ENCODE peak calls at places on chromosomes 11 and 22, in eight cellular contexts. O is stimulated activated CD4-positive, alpha-beta T cell treated with anti-CD3 and anti-CD28 coated beads, Interleukin-1b, Interleukin-23, amount 100 ng/mL, for 4 hours; S is NCI-H1694 treated with DMSO at 0.1 percent for 48 hours; B is T-helper 1 cell; R is RKO; E is endothelial cell; T is RPMI8226; F is uterus. M is an unnamed sample.
A peak's percentile ranks its signal among the peaks of the same experiment; 100 is the strongest.

GRCh38 chr11:130601141-130601540 is 152.7 kb downstream of the ADAMTS15 start:
- DNase-seq in O (no peak), S (no peak), B (no peak), R (no peak), E (peak; percentile 8), T (peak; percentile 13), F (peak; percentile 81), M (peak; percentile 32)

GRCh38 chr11:123505546-123506299 is 75.7 kb downstream of the GRAMD1B start:
- DNase-seq in O (no peak), S (no peak), B (no peak), R (no peak), E (no peak), T (no peak), F (no peak), M (no peak)

GRCh38 chr11:126123686-126124085 is 61.0 kb upstream of the CDON start:
- DNase-seq in O (no peak), S (no peak), B (no peak), R (no peak), E (no peak), T (no peak), F (no peak), M (no peak)

GRCh38 chr11:44926036-44926435 is 24.6 kb downstream of the TP53I11 start:
- DNase-seq in O (no peak), S (no peak), B (no peak), R (no peak), E (no peak), T (no peak), F (no peak), M (no peak)

GRCh38 chr22:20803696-20804324 is 29.9 kb downstream of the SERPIND1 start:
- DNase-seq in O (peak; percentile 21), S (peak; percentile 34), B (peak; percentile 10), R (peak; percentile 12), E (peak; percentile 46), T (no peak), F (peak; percentile 28), M (peak; percentile 67)

GRCh38 chr22:33601062-33601461 is 319.2 kb downstream of the LARGE1 start:
- DNase-seq in O (no peak), S (no peak), B (no peak), R (no peak), E (no peak), T (no peak), F (no peak), M (no peak)

GRCh38 chr11:120137611-120138521 is at the start of gene TRIM29:
- DNase-seq in O (no peak), S (no peak), B (no peak), R (no peak), E (peak; percentile 1), T (no peak), F (peak; percentile 12), M (no peak)

GRCh38 chr11:12289667-12290476 is 87.5 kb upstream of the PARVA start:
- DNase-seq in O (no peak), S (no peak), B (no peak), R (no peak), E (no peak), T (no peak), F (no peak), M (no peak)

GRCh38 chr22:36586250-36586649 is 57.3 kb upstream of the EIF3D start:
- DNase-seq in O (no peak), S (no peak), B (no peak), R (no peak), E (no peak), T (no peak), F (no peak), M (no peak)

GRCh38 chr11:70885721-70886305 is 366.6 kb downstream of the SHANK2 start:
- DNase-seq in O (no peak), S (no peak), B (no peak), R (no peak), E (no peak), T (peak; percentile 94), F (no peak), M (no peak)

GRCh38 chr11:126893796-126894195 is 106.8 kb downstream of the KIRREL3 start:
- DNase-seq in O (no peak), S (no peak), B (no peak), R (no peak), E (no peak), T (no peak), F (no peak), M (no peak)

GRCh38 chr22:48753381-48753730 is 1074.3 kb downstream of the BRD1 start:
- DNase-seq in O (no peak), S (no peak), B (no peak), R (no peak), E (no peak), T (no peak), F (no peak), M (no peak)

GRCh38 chr11:27234043-27234668 is 128.9 kb downstream of the CCDC34 start:
- DNase-seq in O (no peak), S (no peak), B (no peak), R (peak; percentile 47), E (no peak), T (peak; percentile 53), F (peak; percentile 69), M (peak; percentile 57)

GRCh38 chr11:44139565-44140313 is 44.3 kb downstream of the EXT2 start:
- DNase-seq in O (no peak), S (no peak), B (no peak), R (no peak), E (no peak), T (no peak), F (no peak), M (peak; percentile 72)

GRCh38 chr11:38315151-38315550 is 1717.1 kb upstream of the RAG2 start:
- DNase-seq in O (no peak), S (no peak), B (no peak), R (no peak), E (no peak), T (peak; percentile 55), F (no peak), M (no peak)

GRCh38 chr11:35946766-35947165 is 2.9 kb downstream of the LDLRAD3 start:
- DNase-seq in O (no peak), S (no peak), B (no peak), R (no peak), E (no peak), T (no peak), F (no peak), M (no peak)

GRCh38 chr22:29263791-29264216 is 4.0 kb downstream of the RHBDD3 start:
- DNase-seq in O (no peak), S (no peak), B (no peak), R (no peak), E (no peak), T (no peak), F (no peak), M (no peak)

GRCh38 chr22:21948390-21948789 is 4.3 kb downstream of the PPM1F start:
- DNase-seq in O (no peak), S (no peak), B (no peak), R (no peak), E (no peak), T (no peak), F (no peak), M (no peak)

GRCh38 chr22:49243965-49244364 is 583.7 kb downstream of the BRD1 start:
- DNase-seq in O (no peak), S (no peak), B (no peak), R (no peak), E (no peak), T (no peak), F (peak; percentile 5), M (no peak)

GRCh38 chr11:117600261-117600783 is 196.7 kb downstream of the DSCAML1 start:
- DNase-seq in O (no peak), S (no peak), B (no peak), R (no peak), E (no peak), T (no peak), F (no peak), M (no peak)

GRCh38 chr11:134449713-134450112 is 37.7 kb upstream of the B3GAT1 start:
- DNase-seq in O (no peak), S (no peak), B (no peak), R (no peak), E (no peak), T (no peak), F (no peak), M (no peak)

GRCh38 chr11:94849836-94850235 is 81.7 kb downstream of the AMOTL1 start:
- DNase-seq in O (no peak), S (peak; percentile 21), B (no peak), R (no peak), E (no peak), T (no peak), F (peak; percentile 55), M (no peak)

GRCh38 chr11:127106142-127106541 is 105.6 kb upstream of the KIRREL3 start:
- DNase-seq in O (no peak), S (peak; percentile 72), B (no peak), R (no peak), E (no peak), T (no peak), F (no peak), M (no peak)

GRCh38 chr11:2573240-2574042 is 126.4 kb downstream of the KCNQ1OT1 start:
- DNase-seq in O (no peak), S (no peak), B (no peak), R (no peak), E (no peak), T (no peak), F (no peak), M (no peak)

GRCh38 chr22:44925465-44926123 is 84.2 kb downstream of the PHF21B start:
- DNase-seq in O (no peak), S (no peak), B (no peak), R (no peak), E (no peak), T (no peak), F (no peak), M (no peak)

GRCh38 chr22:29369460-29369859 is 18.9 kb downstream of the AP1B1 start:
- DNase-seq in O (no peak), S (no peak), B (no peak), R (no peak), E (peak; percentile 39), T (no peak), F (peak; percentile 64), M (peak; percentile 42)

GRCh38 chr22:49512471-49512870 is 315.2 kb downstream of the BRD1 start:
- DNase-seq in O (no peak), S (no peak), B (no peak), R (no peak), E (no peak), T (no peak), F (no peak), M (no peak)

GRCh38 chr22:22394589-22394988 is 114.0 kb downstream of the ZNF280B start:
- DNase-seq in O (no peak), S (no peak), B (no peak), R (no peak), E (no peak), T (peak; percentile 69), F (no peak), M (no peak)

GRCh38 chr11:3891751-3892150 is 36.3 kb downstream of the STIM1 start:
- DNase-seq in O (no peak), S (no peak), B (no peak), R (no peak), E (no peak), T (no peak), F (no peak), M (no peak)

GRCh38 chr11:71461696-71462095 is 8.7 kb downstream of the NADSYN1 start:
- DNase-seq in O (no peak), S (no peak), B (no peak), R (no peak), E (no peak), T (no peak), F (no peak), M (no peak)

GRCh38 chr11:119315139-119316016 is 1.6 kb downstream of the MCAM start:
- DNase-seq in O (peak; percentile 50), S (no peak), B (no peak), R (no peak), E (no peak), T (peak; percentile 87), F (peak; percentile 40), M (no peak)

M was measured in HEK293T.